ENCODE peak calls at places on chromosomes 6 and 20, in seven cellular contexts. X, Y, V, D, P, F and S are unnamed samples.

GRCh38 chr6:41785689-41786450 is 1.6 kb upstream of the TOMM6 start:
- DNase-seq in X (no peak), Y (no peak), V (no peak), D (no peak), P (no peak), F (no peak), S (no peak)

GRCh38 chr20:63178889-63179751 is 36.8 kb downstream of the YTHDF1 start:
- DNase-seq in X (no peak), Y (no peak), V (peak), D (no peak), P (no peak), F (peak), S (peak)

GRCh38 chr20:20710847-20711315 is 1.6 kb downstream of the RALGAPA2 start:
- DNase-seq in X (no peak), Y (no peak), V (no peak), D (no peak), P (peak), F (no peak), S (peak)

GRCh38 chr6:741410-742339 is 48.7 kb upstream of the EXOC2 start:
- DNase-seq in X (no peak), Y (no peak), V (no peak), D (no peak), P (no peak), F (no peak), S (no peak)

GRCh38 chr6:17343215-17343614 is 50.2 kb upstream of the CAP2 start:
- DNase-seq in X (no peak), Y (no peak), V (no peak), D (no peak), P (no peak), F (no peak), S (no peak)

GRCh38 chr6:53894086-53894485 is 99.3 kb downstream of the LRRC1 start:
- DNase-seq in X (no peak), Y (no peak), V (no peak), D (no peak), P (no peak), F (no peak), S (peak)

GRCh38 chr6:85449818-85450577 is at the start of gene NT5E:
- DNase-seq in X (peak), Y (no peak), V (no peak), D (no peak), P (peak), F (no peak), S (no peak)

GRCh38 chr20:32159766-32160221 is 47.7 kb downstream of the PLAGL2 start:
- DNase-seq in X (no peak), Y (no peak), V (peak), D (no peak), P (no peak), F (no peak), S (no peak)

GRCh38 chr6:34671801-34672656 is 24.5 kb downstream of the ILRUN start:
- DNase-seq in X (no peak), Y (peak), V (peak), D (no peak), P (no peak), F (no peak), S (peak)

GRCh38 chr6:127914240-127914639 is 13.4 kb upstream of the THEMIS start:
- DNase-seq in X (no peak), Y (no peak), V (no peak), D (no peak), P (no peak), F (no peak), S (no peak)

GRCh38 chr6:21941926-21942325 is 348.4 kb downstream of the SOX4 start:
- DNase-seq in X (no peak), Y (no peak), V (no peak), D (no peak), P (no peak), F (no peak), S (no peak)

GRCh38 chr6:4655196-4656025 is 120.8 kb upstream of the CDYL start:
- DNase-seq in X (no peak), Y (no peak), V (no peak), D (no peak), P (no peak), F (no peak), S (no peak)

GRCh38 chr6:25477006-25477590 is 174.9 kb upstream of the SCGN start:
- DNase-seq in X (no peak), Y (no peak), V (no peak), D (no peak), P (no peak), F (no peak), S (no peak)

GRCh38 chr6:108464506-108465084 is 96.1 kb upstream of the FOXO3 start:
- DNase-seq in X (no peak), Y (no peak), V (no peak), D (no peak), P (peak), F (no peak), S (no peak)

GRCh38 chr6:11043552-11043960 is 549 bp downstream of the ELOVL2 start:
- DNase-seq in X (peak), Y (no peak), V (peak), D (no peak), P (no peak), F (no peak), S (peak)

GRCh38 chr20:44181611-44182010 is 5.4 kb downstream of the JPH2 start:
- DNase-seq in X (no peak), Y (no peak), V (no peak), D (no peak), P (no peak), F (no peak), S (no peak)

GRCh38 chr6:20757761-20758160 is 223.5 kb downstream of the CDKAL1 start:
- DNase-seq in X (no peak), Y (no peak), V (no peak), D (no peak), P (no peak), F (no peak), S (no peak)

GRCh38 chr20:43940518-43941225 is 26.0 kb downstream of the TOX2 start:
- DNase-seq in X (no peak), Y (no peak), V (no peak), D (no peak), P (no peak), F (no peak), S (peak)

GRCh38 chr20:2507875-2508630 is 662 bp downstream of the ZNF343 start:
- DNase-seq in X (peak), Y (no peak), V (peak), D (no peak), P (peak), F (no peak), S (peak)

GRCh38 chr20:58838174-58838573 is 12.5 kb downstream of the GNAS-AS1 start:
- DNase-seq in X (no peak), Y (no peak), V (no peak), D (no peak), P (no peak), F (no peak), S (peak)

GRCh38 chr6:133241088-133241900 is at the start of gene EYA4:
- DNase-seq in X (peak), Y (no peak), V (no peak), D (no peak), P (no peak), F (no peak), S (no peak)

GRCh38 chr6:33017024-33017423 is 7.6 kb upstream of the HLA-DOA start:
- DNase-seq in X (no peak), Y (no peak), V (no peak), D (no peak), P (no peak), F (no peak), S (no peak)

GRCh38 chr6:33019358-33019757 is 10.0 kb upstream of the HLA-DOA start:
- DNase-seq in X (no peak), Y (no peak), V (no peak), D (no peak), P (no peak), F (no peak), S (peak)

GRCh38 chr6:33018418-33018817 is 9.0 kb upstream of the HLA-DOA start:
- DNase-seq in X (no peak), Y (no peak), V (no peak), D (no peak), P (no peak), F (no peak), S (no peak)

GRCh38 chr6:33017694-33018353 is 8.4 kb upstream of the HLA-DOA start:
- DNase-seq in X (no peak), Y (no peak), V (no peak), D (no peak), P (no peak), F (no peak), S (peak)

GRCh38 chr6:33018904-33019303 is 9.5 kb upstream of the HLA-DOA start:
- DNase-seq in X (no peak), Y (peak), V (no peak), D (no peak), P (no peak), F (no peak), S (peak)
- TF ChIP-seq POLR2A in X (no peak), Y (no peak), V (no peak), D (no peak), P (no peak), F (no peak), S (no peak)

DNA sequence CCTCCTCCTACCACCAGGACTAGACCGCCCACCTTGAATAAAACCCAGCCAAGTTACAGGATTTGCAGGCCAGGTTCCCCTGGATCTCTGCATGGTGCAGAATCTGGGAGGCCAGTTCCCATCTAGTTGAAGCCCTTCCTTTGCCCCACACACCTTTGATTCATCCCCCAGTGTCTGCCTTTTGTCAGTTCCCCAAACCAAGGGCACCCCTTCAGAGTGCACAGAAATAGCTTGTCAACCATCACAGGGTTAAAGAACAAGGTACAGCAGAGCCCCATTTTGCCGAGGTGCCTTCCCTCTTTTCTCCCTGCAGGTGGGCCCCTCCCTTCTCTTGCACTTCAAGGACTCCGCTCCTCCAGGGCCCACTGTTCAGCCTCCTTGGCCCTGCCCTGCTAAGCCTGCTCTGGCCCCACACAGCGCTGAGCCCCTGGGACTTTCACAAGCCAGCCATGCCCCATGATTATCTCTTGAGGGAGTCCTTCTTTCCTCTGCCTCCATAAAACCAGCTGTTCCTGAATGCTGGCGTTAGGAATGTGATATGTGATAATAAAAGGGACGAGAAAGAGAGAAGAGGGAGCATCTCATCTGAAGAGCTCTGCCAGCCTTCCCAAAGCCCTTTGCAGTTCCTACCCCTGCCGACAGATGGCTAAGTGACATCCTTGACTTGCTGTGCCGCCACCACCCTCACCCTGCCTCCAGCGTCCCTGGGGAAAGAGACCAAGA is 280.3 kb downstream of the CDC5L start:
- DNase-seq in X (peak), Y (no peak), V (peak), D (no peak), P (peak), F (peak), S (peak)
- TF ChIP-seq MAX in X (no peak), Y (no peak), V (no peak), D (no peak), P (no peak), F (no peak), S (no peak)

GRCh38 chr20:17379651-17380050 is 151.5 kb downstream of the BFSP1 start:
- DNase-seq in X (no peak), Y (no peak), V (no peak), D (no peak), P (no peak), F (no peak), S (no peak)

GRCh38 chr20:17374086-17374485 is 147.2 kb downstream of the PCSK2 start:
- DNase-seq in X (no peak), Y (no peak), V (no peak), D (no peak), P (no peak), F (no peak), S (no peak)

GRCh38 chr20:17372831-17373440 is 146.1 kb downstream of the PCSK2 start:
- DNase-seq in X (no peak), Y (no peak), V (no peak), D (no peak), P (no peak), F (no peak), S (no peak)

GRCh38 chr20:17376031-17376430 is 149.2 kb downstream of the PCSK2 start:
- DNase-seq in X (no peak), Y (no peak), V (no peak), D (no peak), P (no peak), F (no peak), S (no peak)

GRCh38 chr20:17377222-17377621 is 150.4 kb downstream of the PCSK2 start:
- DNase-seq in X (no peak), Y (no peak), V (no peak), D (no peak), P (no peak), F (no peak), S (no peak)
- TF ChIP-seq POLR2A in X (no peak), Y (no peak), V (no peak), D (no peak), P (no peak), F (no peak), S (no peak)

GRCh38 chr20:48919882-48920526 is 1.5 kb upstream of the ARFGEF2 start:
- DNase-seq in X (no peak), Y (no peak), V (peak), D (no peak), P (peak), F (no peak), S (peak)
- TF ChIP-seq MAX in X (no peak), Y (no peak), V (no peak), D (no peak), P (peak), F (no peak), S (no peak)

DNA sequence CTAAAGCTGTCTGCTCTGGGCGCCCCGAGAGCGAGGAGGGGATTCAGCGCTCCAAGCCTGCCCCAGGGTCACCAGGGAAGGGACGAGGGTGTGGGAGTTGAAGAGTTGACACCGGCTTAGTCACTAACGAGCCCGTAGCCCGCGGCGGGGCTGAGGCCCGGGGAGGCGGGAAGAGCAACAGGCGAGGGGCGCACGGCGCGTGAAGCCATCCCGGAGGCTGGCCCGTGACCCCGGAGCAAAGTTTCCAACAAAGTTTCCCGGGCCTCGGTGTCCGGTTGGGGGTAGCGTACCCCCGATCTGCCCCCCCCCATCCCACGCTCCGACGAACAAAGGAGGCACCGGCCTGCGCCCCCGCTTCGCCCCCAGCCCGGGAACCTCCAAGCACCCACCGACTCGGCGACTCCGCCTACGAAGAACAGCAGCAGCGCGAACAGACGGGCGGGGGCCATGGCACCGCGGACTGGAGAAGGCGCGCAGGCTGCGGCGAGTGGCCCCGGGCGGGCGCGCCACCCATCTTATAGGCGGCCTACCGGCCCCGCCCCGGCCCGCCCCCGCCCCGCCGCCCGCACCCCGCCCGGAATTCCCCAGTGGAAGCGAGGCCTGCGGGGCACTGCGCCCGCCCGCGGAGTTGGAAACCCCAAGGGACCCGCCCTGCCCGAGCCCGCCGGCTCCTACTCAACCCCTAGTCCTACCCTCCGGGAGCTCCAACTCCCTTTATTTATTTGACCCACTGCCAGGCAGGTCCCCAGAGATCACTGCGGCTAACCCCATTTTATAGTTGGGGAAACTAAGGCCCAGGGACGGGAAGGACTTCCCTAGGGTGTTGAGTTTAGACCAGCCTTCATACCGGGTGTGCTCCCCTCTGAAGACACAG is at the start of gene SDC4:
- DNase-seq in X (peak), Y (no peak), V (peak), D (no peak), P (no peak), F (no peak), S (peak)
- TF ChIP-seq POLR2A in X (peak), Y (peak), V (peak), D (peak), P (peak), F (peak), S (peak)

GRCh38 chr6:75284285-75285155 is at the start of gene TMEM30A:
- DNase-seq in X (peak), Y (peak), V (peak), D (peak), P (peak), F (peak), S (peak)

GRCh38 chr6:75282706-75283105 is 1.9 kb downstream of the TMEM30A start:
- DNase-seq in X (no peak), Y (no peak), V (no peak), D (no peak), P (no peak), F (no peak), S (no peak)

GRCh38 chr6:75281643-75282042 is 2.9 kb downstream of the TMEM30A start:
- DNase-seq in X (no peak), Y (no peak), V (no peak), D (no peak), P (no peak), F (no peak), S (no peak)

GRCh38 chr6:75285156-75285639 is 606 bp upstream of the TMEM30A start:
- DNase-seq in X (no peak), Y (no peak), V (no peak), D (no peak), P (no peak), F (no peak), S (peak)

DNA sequence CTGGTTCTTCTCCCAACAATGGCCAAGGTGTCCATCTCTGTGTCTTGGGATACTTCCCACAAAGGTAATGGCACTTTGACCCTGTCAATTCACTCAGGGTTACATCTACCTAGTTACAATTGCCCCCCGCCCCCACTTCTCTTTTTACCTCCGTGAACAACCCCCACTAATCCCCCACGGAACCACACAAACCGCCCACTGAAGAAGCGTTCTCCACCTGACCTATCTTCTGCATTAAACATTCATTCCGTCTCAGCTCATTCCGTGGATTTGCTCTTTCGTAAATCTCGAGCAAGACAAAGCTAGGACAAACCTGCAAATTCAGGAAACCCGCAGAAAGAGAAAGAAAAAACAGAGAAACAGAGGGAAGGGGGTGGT is 696 bp downstream of the TMEM30A start:
- DNase-seq in X (no peak), Y (no peak), V (no peak), D (no peak), P (no peak), F (no peak), S (peak)
- TF ChIP-seq MAX in X (no peak), Y (no peak), V (no peak), D (no peak), P (no peak), F (no peak), S (no peak)

GRCh38 chr20:57291694-57292093 is 25.3 kb upstream of the BMP7 start:
- DNase-seq in X (no peak), Y (no peak), V (no peak), D (no peak), P (no peak), F (no peak), S (peak)

GRCh38 chr20:57288676-57289075 is 22.2 kb upstream of the BMP7 start:
- DNase-seq in X (no peak), Y (no peak), V (no peak), D (no peak), P (no peak), F (no peak), S (no peak)

GRCh38 chr20:57289401-57290177 is 23.1 kb upstream of the BMP7 start:
- DNase-seq in X (no peak), Y (no peak), V (no peak), D (no peak), P (no peak), F (no peak), S (no peak)

GRCh38 chr20:57291003-57291402 is 24.6 kb upstream of the BMP7 start:
- DNase-seq in X (no peak), Y (no peak), V (no peak), D (peak), P (no peak), F (no peak), S (no peak)

GRCh38 chr20:57290178-57290484 is 23.7 kb upstream of the BMP7 start:
- DNase-seq in X (no peak), Y (no peak), V (no peak), D (no peak), P (no peak), F (no peak), S (no peak)
- TF ChIP-seq POLR2A in X (no peak), Y (no peak), V (no peak), D (no peak), P (no peak), F (no peak), S (no peak)